ENCODE peak calls at places on chromosomes 12 and 14, in seven cellular contexts. Q is neural crest cell, L is esophagus muscularis mucosa, J is fibroblast of pulmonary artery, M is HFFc6, P is heart right ventricle, F is GM13977. R is an unnamed sample.

GRCh38 chr12:118361889-118362288 is 10.8 kb downstream of the TAOK3 start:
- DNase-seq in Q (no peak), L (no peak), J (no peak), M (no peak), P (no peak), F (no peak), R (no peak)

GRCh38 chr12:49803693-49804450 is 24.3 kb downstream of the NCKAP5L start:
- DNase-seq in Q (no peak), L (no peak), J (no peak), M (no peak), P (no peak), F (no peak), R (no peak)

GRCh38 chr12:76348079-76348901 is at the start of gene BBS10:
- DNase-seq in Q (peak; percentile 78), L (peak; percentile 97), J (peak; percentile 93), M (peak; percentile 91), P (peak; percentile 90), F (peak; percentile 87), R (peak; percentile 70)

GRCh38 chr14:72633551-72633950 is 260.4 kb downstream of the DPF3 start:
- DNase-seq in Q (no peak), L (peak; percentile 53), J (no peak), M (no peak), P (no peak), F (no peak), R (no peak)

GRCh38 chr14:102445066-102445465 is 64.5 kb downstream of the ANKRD9 start:
- DNase-seq in Q (no peak), L (no peak), J (no peak), M (no peak), P (no peak), F (no peak), R (no peak)

GRCh38 chr12:132397152-132397933 is 68.0 kb upstream of the GALNT9 start:
- DNase-seq in Q (no peak), L (no peak), J (no peak), M (no peak), P (no peak), F (no peak), R (no peak)

GRCh38 chr12:53506881-53507719 is at the start of gene NPFF:
- DNase-seq in Q (no peak), L (no peak), J (no peak), M (no peak), P (no peak), F (no peak), R (no peak)

GRCh38 chr12:42625611-42626010 is 36.1 kb upstream of the PRICKLE1 start:
- DNase-seq in Q (no peak), L (no peak), J (no peak), M (no peak), P (no peak), F (no peak), R (no peak)

GRCh38 chr14:72275242-72275641 is 343.0 kb downstream of the RGS6 start:
- DNase-seq in Q (no peak), L (peak; percentile 24), J (no peak), M (no peak), P (no peak), F (no peak), R (no peak)

GRCh38 chr14:96297000-96297399 is 41.0 kb downstream of the BDKRB1 start:
- DNase-seq in Q (no peak), L (no peak), J (peak; percentile 34), M (peak; percentile 21), P (no peak), F (no peak), R (no peak)

GRCh38 chr12:28021704-28022103 is 49.2 kb upstream of the PTHLH start:
- DNase-seq in Q (no peak), L (no peak), J (no peak), M (no peak), P (no peak), F (no peak), R (no peak)

GRCh38 chr12:59649203-59649602 is 53.4 kb downstream of the SLC16A7 start:
- DNase-seq in Q (no peak), L (no peak), J (no peak), M (peak; percentile 24), P (no peak), F (no peak), R (no peak)

GRCh38 chr12:132639996-132640520 is 21.5 kb downstream of the P2RX2 start:
- DNase-seq in Q (no peak), L (no peak), J (no peak), M (no peak), P (no peak), F (no peak), R (no peak)

GRCh38 chr14:81166126-81166525 is 54.6 kb downstream of the GTF2A1 start:
- DNase-seq in Q (no peak), L (no peak), J (no peak), M (no peak), P (no peak), F (no peak), R (no peak)

GRCh38 chr14:72664651-72665050 is 229.2 kb downstream of the DPF3 start:
- DNase-seq in Q (no peak), L (no peak), J (no peak), M (no peak), P (no peak), F (no peak), R (no peak)

GRCh38 chr14:52312872-52313492 is 1.1 kb upstream of the PTGER2 start:
- DNase-seq in Q (no peak), L (peak; percentile 87), J (peak; percentile 56), M (no peak), P (no peak), F (no peak), R (no peak)

GRCh38 chr12:58420496-58420895 is 479.1 kb downstream of the ATP23 start:
- DNase-seq in Q (no peak), L (no peak), J (no peak), M (peak; percentile 87), P (no peak), F (no peak), R (no peak)

GRCh38 chr12:116476227-116476852 is 82.8 kb upstream of the MAP1LC3B2 start:
- DNase-seq in Q (no peak), L (no peak), J (no peak), M (no peak), P (no peak), F (no peak), R (no peak)

GRCh38 chr12:103852498-103852992 is 11.5 kb upstream of the NT5DC3 start:
- DNase-seq in Q (no peak), L (no peak), J (peak; percentile 53), M (peak; percentile 27), P (no peak), F (no peak), R (no peak)

GRCh38 chr12:108647199-108647935 is 13.7 kb upstream of the SELPLG start:
- DNase-seq in Q (no peak), L (no peak), J (no peak), M (no peak), P (no peak), F (no peak), R (no peak)

GRCh38 chr12:53352331-53353258 is 16.4 kb upstream of the SP7 start:
- DNase-seq in Q (peak; percentile 78), L (peak; percentile 96), J (peak; percentile 93), M (peak; percentile 80), P (peak; percentile 64), F (peak; percentile 78), R (peak; percentile 59)

GRCh38 chr14:96574633-96575191 is 72.5 kb downstream of the PAPOLA start:
- DNase-seq in Q (no peak), L (no peak), J (peak; percentile 71), M (peak; percentile 20), P (no peak), F (no peak), R (no peak)

GRCh38 chr12:132766380-132767085 is 4.9 kb upstream of the ANKLE2 start:
- DNase-seq in Q (no peak), L (no peak), J (peak; percentile 66), M (no peak), P (peak; percentile 77), F (no peak), R (no peak)

GRCh38 chr12:105567061-105567460 is 236.6 kb downstream of the C12orf75 start:
- DNase-seq in Q (no peak), L (no peak), J (no peak), M (no peak), P (no peak), F (no peak), R (no peak)

DNA sequence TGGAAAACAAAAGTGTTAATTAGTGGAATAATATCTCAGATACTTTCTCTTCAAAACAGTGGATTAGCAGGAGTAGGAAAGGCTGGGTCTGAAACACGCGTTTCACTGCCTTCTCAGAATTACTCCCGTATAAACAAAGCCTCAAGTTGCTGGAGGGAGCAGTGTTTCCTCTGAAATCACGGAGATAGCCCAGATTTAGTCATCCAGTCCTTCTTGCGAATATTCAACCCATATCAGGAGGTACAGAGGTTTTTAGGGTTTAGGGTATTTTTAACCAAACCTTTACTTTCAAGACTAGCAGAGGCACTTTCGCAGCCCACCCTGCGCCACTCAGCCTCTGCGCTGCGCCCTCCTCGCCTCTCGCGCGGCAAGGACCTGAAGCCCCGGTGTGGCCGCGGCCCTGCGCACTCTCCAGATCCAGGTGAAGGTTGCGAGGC is 2.1 kb upstream of the SAMD4A start:
- DNase-seq in Q (no peak), L (no peak), J (peak; percentile 78), M (peak; percentile 74), P (no peak), F (no peak), R (no peak)
- TF ChIP-seq CTCF in Q (no peak), L (no peak), J (no peak), M (no peak), P (no peak), F (no peak), R (no peak)

GRCh38 chr12:90026516-90026915 is 317.9 kb upstream of the ATP2B1 start:
- DNase-seq in Q (no peak), L (no peak), J (no peak), M (no peak), P (no peak), F (no peak), R (no peak)
- TF ChIP-seq CTCF in Q (no peak), L (no peak), J (no peak), M (no peak), P (no peak), F (no peak), R (no peak)

DNA sequence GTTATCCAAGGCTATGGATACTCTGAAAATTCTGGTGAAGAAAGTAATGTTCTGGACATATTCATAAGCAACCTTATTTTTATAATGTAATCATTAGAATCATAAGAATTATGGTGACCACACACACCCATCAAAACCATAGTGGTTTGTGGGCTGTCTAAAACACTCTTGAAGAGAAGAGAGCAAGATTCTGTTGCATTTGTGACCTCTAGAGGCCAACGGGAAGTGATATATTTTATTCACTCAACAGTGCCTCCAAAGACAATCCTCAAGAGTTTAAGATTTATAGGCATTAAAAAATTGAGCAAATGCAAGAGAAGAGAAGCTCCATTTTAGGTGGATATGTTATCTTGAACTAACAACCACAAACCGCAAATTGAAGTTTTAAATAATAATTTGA is 68.5 kb upstream of the LGR5 start:
- DNase-seq in Q (no peak), L (no peak), J (peak; percentile 25), M (no peak), P (no peak), F (no peak), R (no peak)
- TF ChIP-seq CTCF in Q (no peak), L (no peak), J (peak; percentile 16), M (no peak), P (no peak), F (no peak), R (no peak)

DNA sequence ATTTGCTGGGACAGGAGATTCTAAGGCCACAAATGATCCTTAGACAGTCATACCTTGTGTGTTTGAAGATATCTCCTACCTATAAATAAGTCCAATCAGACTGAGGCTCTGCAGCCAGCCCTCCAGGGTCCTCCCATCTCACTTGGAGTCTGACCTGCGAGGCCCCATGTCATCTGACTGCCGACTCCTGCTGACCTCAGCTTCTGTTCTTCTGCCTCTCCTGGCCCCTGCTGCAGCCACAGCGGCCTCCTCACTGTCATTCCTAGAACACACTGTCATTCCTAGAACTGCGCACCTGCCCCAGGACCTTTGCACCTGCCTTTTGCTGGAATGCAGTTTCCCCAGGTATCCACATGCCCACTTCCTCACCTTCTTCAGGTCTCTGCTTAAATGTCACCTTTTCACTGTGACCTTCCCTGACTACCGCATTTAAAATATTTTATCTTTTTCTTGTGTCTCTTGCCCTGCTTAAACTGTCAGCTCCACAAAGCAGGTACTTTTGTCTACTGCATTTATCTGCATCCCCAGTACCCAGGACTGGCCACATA is 56.5 kb upstream of the RIN3 start:
- DNase-seq in Q (no peak), L (no peak), J (no peak), M (no peak), P (no peak), F (no peak), R (no peak)
- TF ChIP-seq CTCF in Q (no peak), L (no peak), J (no peak), M (peak; percentile 29), P (no peak), F (no peak), R (no peak)

R was measured in mesothelial cell of epicardium.